ENCODE peak calls at places on chromosome 6, in five cellular contexts. A is CD8-positive, alpha-beta T cell; I is right lobe of liver; K is AG04449; T is fibroblast of mammary gland. U is an unnamed sample.

GRCh38 chr6:7628915-7629314 is 38.9 kb downstream of the SNRNP48 start:
- DNase-seq in I (no peak), T (peak; percentile 57), A (no peak), K (no peak), U (no peak)

GRCh38 chr6:14882394-14883073 is 363.3 kb upstream of the JARID2 start:
- DNase-seq in T (peak; percentile 30), A (no peak), I (no peak), K (no peak), U (no peak)

GRCh38 chr6:39821014-39821738 is 29.0 kb downstream of the DAAM2 start:
- DNase-seq in A (no peak), T (peak; percentile 16), K (no peak), I (no peak), U (no peak)

GRCh38 chr6:150878347-150879213 is 13.1 kb downstream of the MTHFD1L start:
- DNase-seq in T (no peak), K (no peak), I (no peak), A (no peak), U (no peak)

GRCh38 chr6:6220718-6221117 is 99.7 kb downstream of the F13A1 start:
- DNase-seq in I (no peak), K (no peak), A (no peak), T (peak; percentile 8), U (no peak)

GRCh38 chr6:158843751-158844683 is 24.8 kb upstream of the EZR start:
- DNase-seq in A (no peak), K (no peak), T (no peak), I (no peak), U (no peak)

GRCh38 chr6:37083243-37084138 is 78.0 kb downstream of the FGD2 start:
- DNase-seq in A (no peak), I (peak; percentile 96), K (no peak), T (peak; percentile 84), U (no peak)

GRCh38 chr6:52423448-52423847 is 3.3 kb downstream of the EFHC1 start:
- DNase-seq in T (no peak), I (no peak), A (no peak), K (no peak), U (no peak)

GRCh38 chr6:140816696-140817095 is 1316.0 kb upstream of the GJE1 start:
- DNase-seq in T (no peak), I (no peak), A (no peak), K (no peak), U (no peak)

GRCh38 chr6:163438940-163439335 is 24.4 kb downstream of the QKI start:
- DNase-seq in K (no peak), T (no peak), I (peak; percentile 60), A (peak; percentile 48), U (no peak)

GRCh38 chr6:28648878-28649375 is 123.2 kb downstream of the GPX5 start:
- DNase-seq in A (no peak), I (no peak), K (no peak), T (peak; percentile 29), U (no peak)

GRCh38 chr6:56399672-56400263 is 152.4 kb upstream of the COL21A1 start:
- DNase-seq in K (no peak), I (peak; percentile 76), A (no peak), T (no peak), U (peak; percentile 81)

GRCh38 chr6:150142304-150142656 is 564 bp upstream of the PPP1R14C start:
- DNase-seq in T (peak; percentile 42), I (no peak), A (no peak), K (no peak), U (peak; percentile 91)

GRCh38 chr6:48281217-48281616 is 170.2 kb upstream of the PTCHD4 start:
- DNase-seq in T (no peak), A (no peak), K (no peak), I (no peak), U (no peak)

GRCh38 chr6:84687487-84687886 is 76.9 kb downstream of the TBX18 start:
- DNase-seq in K (no peak), I (no peak), T (no peak), A (no peak), U (no peak)

GRCh38 chr6:93786474-93787330 is 367.3 kb upstream of the EPHA7 start:
- DNase-seq in T (peak; percentile 63), K (no peak), I (no peak), A (no peak), U (peak; percentile 87)

GRCh38 chr6:5457036-5457435 is 195.7 kb downstream of the FARS2 start:
- DNase-seq in A (no peak), K (no peak), T (peak; percentile 64), I (peak; percentile 91), U (no peak)

GRCh38 chr6:166768761-166769160 is 141.7 kb upstream of the RPS6KA2 start:
- DNase-seq in K (no peak), A (no peak), T (no peak), I (no peak), U (no peak)

GRCh38 chr6:111238464-111239119 is 151.3 kb downstream of the SLC16A10 start:
- DNase-seq in K (no peak), T (peak; percentile 78), A (no peak), I (no peak), U (no peak)

GRCh38 chr6:20991910-20992309 is 457.7 kb downstream of the CDKAL1 start:
- DNase-seq in A (no peak), K (no peak), T (peak; percentile 12), I (no peak), U (no peak)

GRCh38 chr6:12483712-12484111 is 193.6 kb downstream of the EDN1 start:
- DNase-seq in T (peak; percentile 90), I (no peak), A (no peak), K (peak; percentile 93), U (peak; percentile 82)

GRCh38 chr6:166361080-166361429 is 18.7 kb upstream of the SFT2D1 start:
- DNase-seq in I (peak; percentile 92), K (no peak), A (no peak), T (peak; percentile 68), U (no peak)

GRCh38 chr6:36984581-36985383 is 1.2 kb downstream of the MTCH1 start:
- DNase-seq in I (no peak), A (peak; percentile 71), K (peak; percentile 28), T (peak; percentile 78), U (no peak)

GRCh38 chr6:45591306-45591705 is 213.6 kb upstream of the SUPT3H start:
- DNase-seq in I (no peak), K (no peak), T (peak; percentile 21), A (no peak), U (no peak)

GRCh38 chr6:138607478-138608433 is 108.5 kb upstream of the NHSL1 start:
- DNase-seq in I (no peak), T (no peak), K (no peak), A (no peak), U (no peak)
- TF ChIP-seq CTCF in I (no peak), T (no peak), K (no peak), A (no peak), U (no peak)

DNA sequence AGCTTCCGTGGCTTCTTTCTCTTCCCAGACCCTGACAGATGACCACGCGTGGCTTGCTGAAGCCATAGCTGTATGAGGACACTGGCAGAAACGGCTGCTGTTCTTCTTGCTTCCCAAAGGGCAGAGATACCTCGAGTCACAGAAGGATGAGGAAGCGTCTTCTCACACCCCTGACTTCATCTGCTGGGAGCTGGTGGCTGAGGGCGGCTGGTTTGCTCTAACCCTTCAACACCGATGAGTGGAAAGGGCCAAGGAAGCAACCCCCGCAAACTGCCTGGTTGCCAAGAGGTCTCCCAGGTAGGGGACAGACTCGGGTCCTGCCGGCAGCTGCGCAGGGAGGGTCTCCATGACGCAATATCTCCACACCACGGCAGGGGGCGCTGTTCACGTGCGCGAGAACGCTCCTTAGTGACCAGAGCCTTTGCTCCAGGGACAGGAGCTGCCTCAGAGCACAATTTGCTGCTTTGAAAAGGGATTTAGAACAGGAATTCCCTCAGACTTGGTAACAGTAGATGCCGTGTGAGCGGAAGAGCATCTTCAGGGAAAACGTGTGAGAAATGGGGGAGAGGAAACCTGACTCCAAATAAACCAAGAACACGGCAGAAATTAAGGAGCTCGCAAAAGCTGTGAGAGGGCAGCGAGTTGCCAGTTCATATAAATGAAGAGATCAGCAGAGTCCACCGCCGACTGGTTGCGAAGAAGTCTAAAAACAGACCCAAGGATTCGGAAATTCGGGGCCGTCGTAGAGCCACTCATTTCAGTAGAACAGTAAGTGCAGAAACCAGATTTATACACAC is 80.2 kb downstream of the ERMARD start:
- DNase-seq in I (peak; percentile 85), K (no peak), T (peak; percentile 49), A (peak; percentile 77), U (no peak)
- TF ChIP-seq CTCF in I (peak; percentile 95), K (peak; percentile 94), T (peak; percentile 87), A (peak; percentile 96), U (peak; percentile 90)

GRCh38 chr6:298233-299049 is 6.2 kb downstream of the DUSP22 start:
- DNase-seq in T (no peak), I (no peak), A (no peak), K (no peak), U (no peak)

GRCh38 chr6:299050-299980 is 7.0 kb downstream of the DUSP22 start:
- DNase-seq in A (no peak), T (no peak), I (no peak), K (no peak), U (no peak)

GRCh38 chr6:297571-298232 is 5.4 kb downstream of the DUSP22 start:
- DNase-seq in I (no peak), A (no peak), T (no peak), K (no peak), U (no peak)

GRCh38 chr6:294656-295565 is 2.6 kb downstream of the DUSP22 start:
- DNase-seq in T (no peak), A (no peak), K (no peak), I (no peak), U (no peak)

DNA sequence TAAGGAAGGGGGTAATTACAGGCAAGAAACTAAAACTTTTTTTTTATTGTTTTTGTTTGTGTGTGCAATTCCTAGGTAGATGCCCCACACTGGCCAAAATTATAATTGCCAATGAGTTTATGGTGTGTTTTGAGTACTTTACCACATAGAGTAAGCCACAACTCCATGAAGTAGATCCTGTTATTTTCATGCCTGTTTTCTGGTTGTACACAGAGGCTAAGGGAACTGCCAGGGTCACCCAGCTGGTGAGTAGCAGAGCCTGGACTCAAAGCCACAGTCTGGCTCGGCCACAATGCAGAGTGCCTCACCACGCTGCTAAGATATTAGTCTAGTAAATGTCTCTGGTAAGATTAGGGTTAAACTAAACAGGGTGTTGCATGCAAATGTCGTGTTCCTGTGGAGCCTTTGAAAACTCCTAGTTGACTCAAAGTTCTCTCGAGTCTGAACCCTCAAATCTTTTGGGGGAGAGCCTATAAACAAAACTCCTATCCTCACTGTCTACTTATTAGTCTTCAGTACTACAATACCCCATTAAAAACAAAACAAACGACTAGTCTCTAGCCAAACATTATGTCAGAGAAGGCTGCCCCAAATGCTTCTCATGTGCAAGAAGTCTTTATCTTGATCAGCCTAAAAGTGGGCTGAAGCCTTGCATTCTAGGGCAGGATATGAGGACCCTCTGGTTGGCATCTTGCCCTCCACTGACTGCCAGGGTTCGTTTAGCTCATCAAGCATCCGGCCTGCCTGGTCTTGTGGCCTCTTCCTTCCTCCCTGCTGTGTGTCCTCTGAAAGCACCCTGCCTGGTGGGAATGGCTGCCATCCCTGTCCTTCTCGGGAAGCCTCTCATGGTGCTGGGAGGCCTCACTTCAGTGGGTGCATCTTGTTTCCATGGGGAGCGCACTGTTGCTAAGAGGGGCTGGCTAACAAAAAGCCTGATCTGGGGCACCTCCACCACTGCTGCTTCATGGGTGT is 4.2 kb downstream of the DUSP22 start:
- DNase-seq in A (peak; percentile 32), T (no peak), I (no peak), K (no peak), U (no peak)
- TF ChIP-seq CTCF in A (no peak), T (no peak), I (no peak), K (no peak), U (no peak)

DNA sequence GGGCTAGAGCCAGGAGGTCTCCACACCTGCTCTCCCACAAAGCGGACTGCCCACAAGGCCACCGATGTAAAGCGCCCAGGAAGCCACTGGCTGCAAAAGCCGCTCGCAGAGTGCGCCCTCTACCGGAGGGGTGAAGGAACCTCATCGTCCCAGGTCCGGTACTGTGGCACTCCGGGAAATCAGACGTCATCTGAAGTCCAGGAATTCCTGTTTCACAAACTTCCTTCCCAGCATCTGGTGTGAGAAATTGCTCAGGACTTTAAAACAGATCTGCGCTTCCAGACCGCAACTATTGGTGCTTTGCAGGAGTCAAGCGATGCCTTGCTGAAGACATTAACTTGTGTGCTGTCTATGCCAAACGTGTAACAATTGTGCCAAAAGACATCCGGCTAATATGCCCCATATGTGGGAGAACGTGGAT is 115.1 kb upstream of the ARID1B start:
- DNase-seq in A (no peak), I (no peak), T (peak; percentile 83), K (peak; percentile 45), U (peak; percentile 7)
- TF ChIP-seq CTCF in A (peak; percentile 60), I (peak; percentile 39), T (peak; percentile 62), K (peak; percentile 27), U (peak; percentile 74)